ENCODE peak calls at places on chromosomes 11 and 22, in five cellular contexts. One of them, this sample, is unnamed.

GRCh38 chr11:6204708-6205107 is 649 bp upstream of the C11orf42 start:
- DNase-seq in WTC11: no peak
- DNase-seq in NCI-H1417: no peak
- DNase-seq in endothelial cell: no peak
- DNase-seq in NCI-H774: no peak
- DNase-seq in this sample: no peak

GRCh38 chr11:33900159-33900855 is 8.4 kb upstream of the LMO2 start:
- DNase-seq in WTC11: no peak
- DNase-seq in NCI-H1417: no peak
- DNase-seq in endothelial cell: no peak
- DNase-seq in NCI-H774: no peak
- DNase-seq in this sample: no peak

GRCh38 chr11:130022799-130023198 is 20.2 kb upstream of the PRDM10 start:
- DNase-seq in WTC11: no peak
- DNase-seq in NCI-H1417: no peak
- DNase-seq in endothelial cell: no peak
- DNase-seq in NCI-H774: no peak
- DNase-seq in this sample: no peak

GRCh38 chr11:102807921-102808320 is 10.0 kb upstream of the MMP1 start:
- DNase-seq in WTC11: peak
- DNase-seq in NCI-H1417: no peak
- DNase-seq in endothelial cell: peak
- DNase-seq in NCI-H774: no peak
- DNase-seq in this sample: peak

GRCh38 chr22:49230194-49230577 is 597.5 kb downstream of the BRD1 start:
- DNase-seq in WTC11: peak
- DNase-seq in NCI-H1417: no peak
- DNase-seq in endothelial cell: peak
- DNase-seq in NCI-H774: no peak
- DNase-seq in this sample: peak

GRCh38 chr11:22703561-22703960 is 37.1 kb downstream of the GAS2 start:
- DNase-seq in WTC11: no peak
- DNase-seq in NCI-H1417: peak
- DNase-seq in endothelial cell: no peak
- DNase-seq in NCI-H774: peak
- DNase-seq in this sample: no peak

GRCh38 chr11:111367411-111368284 is 11.4 kb downstream of the POU2AF1 start:
- DNase-seq in WTC11: no peak
- DNase-seq in NCI-H1417: no peak
- DNase-seq in endothelial cell: no peak
- DNase-seq in NCI-H774: no peak
- DNase-seq in this sample: no peak

GRCh38 chr11:20158597-20159257 is 1.5 kb downstream of the DBX1 start:
- DNase-seq in WTC11: peak
- DNase-seq in NCI-H1417: no peak
- DNase-seq in endothelial cell: peak
- DNase-seq in NCI-H774: no peak
- DNase-seq in this sample: peak

GRCh38 chr11:86719781-86720463 is 47.5 kb upstream of the ME3 start:
- DNase-seq in WTC11: no peak
- DNase-seq in NCI-H1417: no peak
- DNase-seq in endothelial cell: no peak
- DNase-seq in NCI-H774: no peak
- DNase-seq in this sample: peak

GRCh38 chr11:2747236-2748015 is 47.6 kb upstream of the KCNQ1OT1 start:
- DNase-seq in WTC11: no peak
- DNase-seq in NCI-H1417: no peak
- DNase-seq in endothelial cell: no peak
- DNase-seq in NCI-H774: no peak
- DNase-seq in this sample: no peak

GRCh38 chr11:124919836-124920755 is 1.0 kb downstream of the HEPN1 start:
- DNase-seq in WTC11: no peak
- DNase-seq in NCI-H1417: no peak
- DNase-seq in endothelial cell: no peak
- DNase-seq in NCI-H774: no peak
- DNase-seq in this sample: no peak

GRCh38 chr11:27171391-27171790 is 130.8 kb downstream of the BBOX1 start:
- DNase-seq in WTC11: no peak
- DNase-seq in NCI-H1417: no peak
- DNase-seq in endothelial cell: no peak
- DNase-seq in NCI-H774: no peak
- DNase-seq in this sample: no peak

GRCh38 chr11:10568486-10568941 is at the start of gene LYVE1:
- DNase-seq in WTC11: no peak
- DNase-seq in NCI-H1417: no peak
- DNase-seq in endothelial cell: no peak
- DNase-seq in NCI-H774: no peak
- DNase-seq in this sample: no peak

GRCh38 chr11:87491381-87491780 is 453.6 kb downstream of the TMEM135 start:
- DNase-seq in WTC11: no peak
- DNase-seq in NCI-H1417: no peak
- DNase-seq in endothelial cell: no peak
- DNase-seq in NCI-H774: no peak
- DNase-seq in this sample: no peak

GRCh38 chr11:79950172-79950571 is 509.3 kb upstream of the TENM4 start:
- DNase-seq in WTC11: no peak
- DNase-seq in NCI-H1417: no peak
- DNase-seq in endothelial cell: no peak
- DNase-seq in NCI-H774: no peak
- DNase-seq in this sample: peak

This sample was measured in endodermal cell.